ENCODE peak calls at places on chromosome 16, in ten cellular contexts. I is activated naive CD8-positive, alpha-beta T cell treated with anti-CD3 and anti-CD28 coated beads, Interleukin-2, amount 50 U/mL, for 16 hours; T is caudate nucleus; E is HTR-8/SVneo; Z is Kasumi-1; R is stimulated activated effector memory CD8-positive, alpha-beta T cell treated with anti-CD3 and anti-CD28 coated beads, Interleukin-12 subunit alpha, Interleukin-12 subunit beta, amount 100 ng/mL, for 72 hours; J is DMS153; P is HCT116; S is EH; W is NCI-H2081. V is an unnamed sample.

GRCh38 chr16:29862383-29862883 is 593 bp downstream of the CDIPT start:
- DNase-seq in S (peak), T (no peak), E (peak), R (peak), I (no peak), P (no peak), J (no peak), W (no peak), Z (no peak), V (peak)

GRCh38 chr16:75810998-75811634 is 84.8 kb upstream of the CPHXL start:
- DNase-seq in W (no peak), T (no peak), I (no peak), R (no peak), J (no peak), E (no peak), Z (no peak), P (no peak), S (no peak), V (no peak)

GRCh38 chr16:70257391-70257790 is 5.7 kb upstream of the EXOSC6 start:
- DNase-seq in W (no peak), J (no peak), I (no peak), E (no peak), S (peak), R (no peak), Z (no peak), P (no peak), T (no peak), V (no peak)

GRCh38 chr16:4680673-4681470 is 12.5 kb upstream of the NUDT16L1 start:
- DNase-seq in Z (no peak), I (no peak), E (no peak), W (no peak), R (no peak), S (no peak), J (no peak), P (no peak), T (no peak), V (no peak)

GRCh38 chr16:27242868-27243590 is 25.5 kb downstream of the NSMCE1 start:
- DNase-seq in P (no peak), I (no peak), S (peak), T (no peak), E (peak), J (no peak), R (no peak), Z (peak), W (peak), V (no peak)

GRCh38 chr16:79301036-79301435 is 299.5 kb downstream of the MAF start:
- DNase-seq in R (no peak), S (no peak), W (no peak), J (peak), P (no peak), I (no peak), Z (no peak), T (no peak), E (no peak), V (no peak)

GRCh38 chr16:79776243-79776884 is 175.8 kb upstream of the MAF start:
- DNase-seq in S (no peak), T (no peak), Z (no peak), J (no peak), W (no peak), E (no peak), R (no peak), I (no peak), P (no peak), V (no peak)

GRCh38 chr16:12239953-12240485 is 263.5 kb downstream of the SNX29 start:
- DNase-seq in I (no peak), Z (no peak), T (no peak), P (no peak), E (no peak), W (no peak), R (no peak), J (no peak), S (no peak), V (no peak)

GRCh38 chr16:21160276-21160675 is 1.8 kb downstream of the LDAF1 start:
- DNase-seq in E (no peak), T (no peak), W (no peak), J (no peak), I (no peak), S (no peak), R (no peak), Z (no peak), P (no peak), V (no peak)

GRCh38 chr16:57984443-57985203 is 13.7 kb upstream of the CNGB1 start:
- DNase-seq in E (peak), S (peak), J (no peak), Z (no peak), T (peak), P (no peak), I (peak), R (peak), W (no peak), V (no peak)

GRCh38 chr16:79093554-79093967 is 507.0 kb downstream of the MAF start:
- DNase-seq in W (no peak), I (no peak), J (no peak), S (no peak), T (no peak), Z (peak), P (no peak), R (no peak), E (no peak), V (peak)

GRCh38 chr16:4733747-4734062 is 366 bp downstream of the ANKS3 start:
- DNase-seq in P (no peak), E (peak), Z (no peak), S (no peak), T (no peak), J (no peak), I (no peak), R (no peak), W (no peak), V (no peak)